ENCODE peak calls at places on chromosomes 12 and 14, in seven cellular contexts. J is HCT116, M is transverse colon, T is K562, W is sigmoid colon, U is esophagus muscularis mucosa, I is endothelial cell of umbilical vein. Y is an unnamed sample.

GRCh38 chr12:98593351-98594049 is at the start of gene SLC25A3:
- DNase-seq in T (peak), I (peak), M (peak), W (peak), J (peak), U (peak), Y (peak)

GRCh38 chr14:92154283-92154942 is 32.6 kb downstream of the CPSF2 start:
- DNase-seq in J (no peak), T (no peak), M (no peak), W (no peak), U (no peak), I (no peak), Y (no peak)

GRCh38 chr12:123389560-123390351 is 5.8 kb downstream of the KMT5A start:
- DNase-seq in M (peak), T (peak), W (peak), J (no peak), U (no peak), I (peak), Y (no peak)

GRCh38 chr12:50110762-50111416 is 1.1 kb upstream of the COX14 start:
- DNase-seq in U (no peak), J (no peak), M (peak), I (no peak), T (peak), W (peak), Y (no peak)

GRCh38 chr14:102530828-102531478 is 21.4 kb upstream of the ANKRD9 start:
- DNase-seq in I (no peak), T (peak), M (no peak), J (no peak), W (no peak), U (no peak), Y (no peak)

GRCh38 chr14:33938131-33938949 is 12.5 kb downstream of the EGLN3 start:
- DNase-seq in I (no peak), W (peak), M (peak), J (peak), U (no peak), T (peak), Y (no peak)

GRCh38 chr12:49776858-49777257 is 35.5 kb downstream of the TMBIM6 start:
- DNase-seq in U (no peak), W (no peak), M (no peak), I (no peak), T (no peak), J (no peak), Y (no peak)

GRCh38 chr14:105181542-105182295 is 607 bp upstream of the NUDT14 start:
- DNase-seq in T (no peak), W (no peak), J (no peak), M (no peak), U (no peak), I (no peak), Y (no peak)

GRCh38 chr14:88983755-88984154 is 159.3 kb downstream of the TTC8 start:
- DNase-seq in I (no peak), U (no peak), T (no peak), J (no peak), M (no peak), W (no peak), Y (no peak)

GRCh38 chr12:51085757-51086156 is 2.4 kb upstream of the CSRNP2 start:
- DNase-seq in T (no peak), W (no peak), M (no peak), J (no peak), I (no peak), U (no peak), Y (no peak)

GRCh38 chr12:9906888-9907287 is 25.3 kb downstream of the CLEC2A start:
- DNase-seq in J (no peak), U (no peak), W (no peak), T (no peak), I (no peak), M (peak), Y (no peak)

GRCh38 chr12:101015021-101015420 is 195.0 kb downstream of the SLC5A8 start:
- DNase-seq in J (no peak), M (no peak), T (no peak), I (no peak), W (no peak), U (no peak), Y (no peak)

GRCh38 chr12:5165296-5165970 is 121.8 kb downstream of the KCNA5 start:
- DNase-seq in W (no peak), T (no peak), I (no peak), M (no peak), U (no peak), J (no peak), Y (no peak)

GRCh38 chr12:122740351-122740750 is 9.7 kb upstream of the HCAR1 start:
- DNase-seq in J (no peak), M (no peak), W (no peak), I (no peak), U (no peak), T (peak), Y (no peak)

GRCh38 chr12:122896662-122897061 is 738 bp upstream of the VPS37B start:
- DNase-seq in I (no peak), U (no peak), M (no peak), J (no peak), W (no peak), T (no peak), Y (no peak)

GRCh38 chr12:8992086-8992409 is 2.7 kb downstream of the KLRG1 start:
- DNase-seq in W (no peak), U (no peak), M (no peak), J (no peak), I (no peak), T (no peak), Y (no peak)

GRCh38 chr14:73634333-73634833 is 10.4 kb upstream of the DNAL1 start:
- DNase-seq in J (no peak), U (no peak), W (peak), T (no peak), I (peak), M (peak), Y (no peak)

GRCh38 chr14:29462772-29463171 is 464.9 kb downstream of the PRKD1 start:
- DNase-seq in W (no peak), U (no peak), M (no peak), I (no peak), J (no peak), T (no peak), Y (no peak)

GRCh38 chr14:29462271-29462670 is 465.4 kb downstream of the PRKD1 start:
- DNase-seq in J (no peak), I (no peak), M (no peak), U (no peak), W (no peak), T (no peak), Y (no peak)

GRCh38 chr14:29461131-29461530 is 466.5 kb downstream of the PRKD1 start:
- DNase-seq in J (no peak), T (no peak), M (no peak), W (no peak), U (no peak), I (no peak), Y (no peak)

GRCh38 chr14:29465095-29465494 is 462.6 kb downstream of the PRKD1 start:
- DNase-seq in U (no peak), I (peak), T (no peak), J (no peak), W (no peak), M (no peak), Y (no peak)

GRCh38 chr14:29463727-29464370 is 463.8 kb downstream of the PRKD1 start:
- DNase-seq in W (no peak), U (no peak), I (no peak), J (no peak), T (no peak), M (no peak), Y (no peak)
- TF ChIP-seq CTCF in W (no peak), U (no peak), I (no peak), J (no peak), T (no peak), M (no peak), Y (no peak)

DNA sequence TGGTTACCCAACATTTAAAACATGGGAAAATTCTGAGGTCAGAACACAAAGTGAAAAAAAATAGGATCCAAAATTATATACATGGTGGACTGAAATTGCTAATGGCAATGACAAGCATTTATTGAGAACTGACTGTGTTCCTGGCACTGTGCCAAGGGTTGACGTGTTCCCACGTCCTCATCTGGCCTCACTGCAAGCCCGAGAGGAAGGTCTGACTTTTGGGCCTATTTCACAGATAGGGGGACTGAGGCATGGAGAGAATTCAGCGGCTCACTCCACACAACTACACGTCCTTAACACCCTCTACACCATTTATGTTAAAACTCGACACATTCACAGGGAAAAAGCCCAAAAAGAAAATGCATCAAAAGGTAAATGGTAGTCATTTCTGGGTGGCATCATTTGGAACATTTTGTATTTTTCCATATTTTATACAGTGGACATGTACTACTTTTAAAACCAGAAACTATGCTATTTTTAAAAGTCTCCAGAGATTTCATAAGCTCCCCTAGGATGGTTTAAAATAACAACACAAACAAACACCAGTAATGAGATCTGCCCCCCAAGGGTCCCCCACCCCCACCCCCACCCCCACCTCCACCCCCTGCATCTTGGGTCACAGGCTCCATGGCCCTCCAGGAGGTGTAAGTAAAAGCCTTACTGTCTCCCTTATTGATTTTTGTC is 27.7 kb downstream of the CLMN start:
- DNase-seq in W (peak), M (peak), J (peak), T (peak), I (peak), U (no peak), Y (peak)
- TF ChIP-seq POLR2AphosphoS5 in W (no peak), M (no peak), J (no peak), T (no peak), I (no peak), U (peak), Y (no peak)

GRCh38 chr12:65955418-65955817 is 131.1 kb downstream of the HMGA2 start:
- DNase-seq in M (no peak), W (no peak), I (no peak), J (no peak), U (no peak), T (no peak), Y (no peak)

GRCh38 chr12:65958456-65958855 is 134.2 kb downstream of the HMGA2 start:
- DNase-seq in T (no peak), M (no peak), J (no peak), I (no peak), U (no peak), W (no peak), Y (no peak)

GRCh38 chr12:65959452-65959851 is 135.2 kb downstream of the HMGA2 start:
- DNase-seq in T (no peak), J (no peak), U (no peak), M (no peak), W (no peak), I (no peak), Y (no peak)

GRCh38 chr12:65953621-65954020 is 129.3 kb downstream of the HMGA2 start:
- DNase-seq in M (no peak), T (no peak), J (no peak), W (no peak), I (no peak), U (no peak), Y (no peak)

DNA sequence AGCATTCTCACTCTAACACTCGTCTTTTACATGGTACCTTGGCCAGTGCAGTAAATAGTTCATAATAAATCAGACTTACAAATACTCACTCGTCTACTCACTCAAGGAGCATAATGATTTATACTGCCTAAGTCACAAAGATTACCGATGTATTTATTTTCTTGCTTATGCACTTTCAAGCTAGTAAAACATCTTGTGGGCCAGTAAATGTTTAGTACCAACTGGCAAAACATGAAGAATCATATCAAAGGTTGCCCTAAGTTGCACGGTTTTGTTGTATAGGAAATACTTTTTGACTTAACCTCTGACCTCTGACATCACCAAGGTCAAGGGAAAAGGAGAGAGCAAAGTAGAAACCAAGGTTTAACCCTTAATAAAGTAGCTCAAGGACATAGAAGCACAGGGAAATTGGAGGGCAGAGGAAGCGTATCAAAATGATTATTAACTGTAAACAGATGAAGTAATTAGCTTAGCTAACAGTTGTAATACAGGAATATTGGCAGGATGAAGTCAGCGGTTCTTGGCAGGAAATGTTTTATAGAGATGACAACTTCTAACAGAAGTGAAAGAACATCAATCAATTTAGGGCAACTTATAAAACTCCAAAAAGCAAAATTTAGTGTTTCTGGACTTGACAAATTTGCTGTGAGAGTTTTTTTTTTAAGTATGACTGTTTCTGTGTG is 131.9 kb downstream of the HMGA2 start:
- DNase-seq in J (no peak), M (no peak), U (no peak), T (no peak), I (peak), W (no peak), Y (no peak)
- TF ChIP-seq CTCF in J (no peak), M (no peak), U (no peak), T (no peak), I (no peak), W (no peak), Y (no peak)

GRCh38 chr14:61768240-61768639 is 6.0 kb downstream of the SNAPC1 start:
- DNase-seq in T (no peak), M (no peak), I (no peak), J (no peak), W (no peak), U (no peak), Y (no peak)

GRCh38 chr14:61766136-61766535 is 3.9 kb downstream of the SNAPC1 start:
- DNase-seq in M (no peak), T (no peak), U (no peak), I (peak), J (no peak), W (no peak), Y (no peak)

GRCh38 chr14:61761959-61762786 is at the start of gene SNAPC1:
- DNase-seq in I (peak), W (peak), U (peak), J (peak), M (peak), T (peak), Y (peak)

GRCh38 chr14:61764342-61765122 is 2.3 kb downstream of the SNAPC1 start:
- DNase-seq in T (no peak), J (no peak), U (no peak), I (peak), W (no peak), M (no peak), Y (no peak)

GRCh38 chr14:61765225-61765943 is 3.2 kb downstream of the SNAPC1 start:
- DNase-seq in T (peak), J (no peak), W (no peak), I (peak), U (no peak), M (no peak), Y (no peak)
- TF ChIP-seq POLR2AphosphoS5 in T (no peak), J (no peak), W (no peak), I (no peak), U (no peak), M (no peak), Y (no peak)

GRCh38 chr14:85856430-85856829 is 326.5 kb downstream of the FLRT2 start:
- DNase-seq in M (no peak), T (no peak), J (no peak), I (no peak), U (no peak), W (no peak), Y (no peak)
- TF ChIP-seq CTCF in M (no peak), T (no peak), J (no peak), I (no peak), U (no peak), W (no peak), Y (peak)

Y was measured in Panc1.